ENCODE peak calls at places on chromosomes 7 and 10, in eight cellular contexts. M, N, X, J, V, E, Y and H are unnamed samples.

GRCh38 chr7:38070718-38071117 is 107.3 kb upstream of the STARD3NL start:
- DNase-seq in X (peak), E (peak), V (no peak), N (peak), J (no peak), M (peak), Y (peak), H (no peak)

GRCh38 chr10:48502791-48503190 is 102.1 kb downstream of the ARHGAP22 start:
- DNase-seq in V (peak), J (no peak), Y (no peak), M (no peak), X (no peak), E (no peak), N (no peak), H (no peak)

GRCh38 chr10:77865585-77866324 is 60.8 kb downstream of the DLG5 start:
- DNase-seq in V (peak), M (no peak), J (no peak), X (no peak), E (no peak), N (no peak), Y (no peak), H (no peak)

GRCh38 chr7:138036135-138036534 is 34.2 kb upstream of the CREB3L2 start:
- DNase-seq in N (no peak), Y (no peak), X (peak), V (no peak), J (no peak), E (no peak), M (no peak), H (no peak)

GRCh38 chr10:48605264-48605615 is 367 bp upstream of the ARHGAP22 start:
- DNase-seq in Y (no peak), J (no peak), M (peak), X (no peak), E (no peak), N (peak), V (no peak), H (no peak)

GRCh38 chr7:94477878-94478277 is 31.7 kb upstream of the CASD1 start:
- DNase-seq in E (no peak), X (no peak), J (no peak), N (no peak), Y (no peak), M (no peak), V (no peak), H (no peak)

GRCh38 chr10:26621889-26622681 is 75.4 kb upstream of the PDSS1 start:
- DNase-seq in E (peak), X (peak), N (peak), V (peak), J (no peak), M (peak), Y (peak), H (no peak)

GRCh38 chr7:35987016-35987415 is 166.0 kb upstream of the EEPD1 start:
- DNase-seq in E (no peak), Y (no peak), X (no peak), V (no peak), J (no peak), M (no peak), N (no peak), H (no peak)

GRCh38 chr10:76010703-76011102 is 579.3 kb downstream of the LRMDA start:
- DNase-seq in V (no peak), E (no peak), N (no peak), J (no peak), X (no peak), M (no peak), Y (peak), H (no peak)

GRCh38 chr7:80593869-80594587 is 44.4 kb upstream of the CD36 start:
- DNase-seq in E (no peak), V (no peak), M (peak), J (no peak), X (no peak), N (peak), Y (no peak), H (no peak)

GRCh38 chr10:86314616-86315520 is 51.7 kb downstream of the GRID1 start:
- DNase-seq in Y (no peak), E (no peak), V (no peak), N (no peak), X (no peak), M (no peak), J (no peak), H (no peak)

GRCh38 chr10:118742787-118743186 is 12.0 kb downstream of the CACUL1 start:
- DNase-seq in J (no peak), E (no peak), M (peak), X (no peak), N (peak), V (no peak), Y (peak), H (no peak)

GRCh38 chr10:118792501-118792900 is 37.7 kb upstream of the CACUL1 start:
- DNase-seq in M (peak), Y (peak), V (no peak), E (no peak), N (no peak), J (no peak), X (no peak), H (no peak)

GRCh38 chr10:14584643-14585042 is 190.1 kb downstream of the FAM107B start:
- DNase-seq in V (no peak), J (no peak), N (no peak), Y (no peak), E (no peak), M (no peak), X (no peak), H (no peak)
- H3K27ac ChIP-seq in V (no peak), J (no peak), N (no peak), Y (no peak), E (no peak), M (no peak), X (no peak), H (no peak)

DNA sequence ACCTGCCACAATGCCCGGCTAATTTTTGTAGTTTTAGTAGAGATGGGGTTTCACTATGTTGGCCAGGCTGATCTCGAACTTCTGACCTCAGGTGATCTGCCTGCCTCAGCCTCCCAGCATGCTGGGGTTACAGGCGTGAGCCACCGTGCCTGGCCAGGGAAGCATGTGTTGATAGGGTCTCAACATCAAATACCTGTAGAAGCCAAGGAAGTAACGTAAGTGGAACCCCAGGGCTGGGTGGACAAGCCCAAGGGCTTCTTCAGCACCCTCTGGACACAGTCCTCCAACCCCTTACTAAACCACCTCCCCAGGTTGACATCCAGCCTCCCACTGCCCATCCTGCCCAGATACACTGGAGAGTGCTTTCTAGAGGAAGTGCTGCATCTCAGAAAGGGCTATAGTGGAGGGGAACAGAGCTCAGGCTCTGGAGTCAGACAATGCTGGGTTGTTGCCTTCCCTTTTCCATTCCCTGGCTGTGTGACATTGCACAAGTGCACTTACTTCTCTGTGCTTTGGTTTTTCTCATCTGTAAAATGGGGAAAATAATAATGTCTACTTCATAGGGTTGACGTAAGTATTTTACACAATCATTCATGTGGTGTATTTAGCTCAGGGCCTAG is 73.9 kb upstream of the KAT6B start:
- DNase-seq in N (no peak), J (no peak), X (no peak), V (no peak), Y (no peak), E (no peak), M (no peak), H (no peak)
- H3K9ac ChIP-seq in N (no peak), J (no peak), X (no peak), V (no peak), Y (no peak), E (no peak), M (no peak), H (no peak)

GRCh38 chr10:24315211-24315610 is 106.3 kb downstream of the KIAA1217 start:
- DNase-seq in E (no peak), X (no peak), M (no peak), V (no peak), Y (no peak), N (no peak), J (no peak), H (no peak)
- H3K4me3 ChIP-seq in E (no peak), X (no peak), M (no peak), V (no peak), Y (no peak), N (no peak), J (no peak), H (no peak)

DNA sequence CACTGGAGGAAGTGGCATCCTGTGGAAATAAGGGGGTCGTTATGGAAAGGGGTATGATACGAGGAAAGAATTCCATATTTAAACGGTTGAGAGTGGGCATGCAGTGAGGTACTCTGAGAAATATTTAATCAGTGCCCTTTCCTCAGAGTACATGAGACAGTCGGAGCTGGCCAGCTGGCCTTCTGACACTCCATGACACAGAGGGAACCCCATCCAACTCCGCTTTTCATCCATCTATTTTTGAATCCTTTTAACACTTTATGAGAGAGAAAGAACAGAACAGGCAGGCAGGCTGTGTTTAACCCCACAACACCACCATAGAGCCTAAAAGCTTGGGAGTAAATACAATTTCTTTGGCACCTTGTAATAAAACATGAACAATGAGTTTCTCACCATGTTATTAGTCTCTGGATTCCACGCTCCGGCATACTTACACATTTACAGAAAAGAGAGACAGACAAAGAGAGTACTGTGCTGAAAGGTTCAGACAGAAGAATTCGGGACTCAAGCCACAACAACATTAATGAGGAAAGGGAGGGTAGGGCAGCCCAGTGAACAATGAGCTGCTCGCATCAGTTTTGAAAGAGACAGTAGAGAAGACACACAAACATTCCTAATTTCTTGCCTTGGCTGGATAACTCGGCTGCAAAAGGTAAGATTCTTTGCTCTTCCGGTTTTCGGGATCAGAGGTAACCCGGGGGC is 124.2 kb upstream of the PDLIM1 start:
- DNase-seq in N (no peak), J (no peak), V (no peak), M (peak), Y (no peak), X (no peak), E (no peak), H (no peak)
- H3K27ac ChIP-seq in N (no peak), J (no peak), V (peak), M (no peak), Y (no peak), X (no peak), E (no peak), H (peak)

GRCh38 chr10:93437000-93437945 is 44.9 kb downstream of the MYOF start:
- DNase-seq in J (no peak), Y (peak), N (peak), V (no peak), X (peak), E (no peak), M (peak), H (peak)
- H3K9ac ChIP-seq in J (no peak), Y (peak), N (peak), V (peak), X (peak), E (peak), M (peak), H (peak)

GRCh38 chr10:58514102-58514472 is 1.4 kb downstream of the BICC1 start:
- DNase-seq in J (no peak), N (no peak), Y (no peak), X (no peak), E (no peak), V (no peak), M (peak), H (no peak)
- H3K4me3 ChIP-seq in J (no peak), N (peak), Y (peak), X (no peak), E (no peak), V (peak), M (peak), H (peak)

DNA sequence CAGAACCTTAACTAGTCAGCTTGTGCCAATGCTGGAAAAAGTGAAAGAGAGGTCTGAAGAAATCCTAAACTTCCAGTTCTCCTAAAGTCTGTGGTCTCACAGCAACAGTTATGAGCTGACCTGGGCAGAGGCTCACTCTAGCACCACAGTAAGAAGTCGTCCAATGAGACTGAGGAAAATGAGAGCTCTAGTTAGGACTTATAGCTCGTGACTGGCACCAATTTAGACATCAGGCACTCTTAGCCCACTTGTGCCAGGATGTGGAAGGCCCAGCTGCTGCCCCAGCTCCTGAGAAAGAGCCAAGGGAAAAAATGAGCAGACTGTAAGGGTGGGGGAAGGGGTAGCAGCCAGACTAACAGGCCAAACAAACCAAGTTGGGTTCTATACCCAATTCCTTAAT is 7.6 kb downstream of the MMS19 start:
- DNase-seq in V (no peak), M (peak), Y (no peak), N (no peak), E (no peak), X (no peak), J (no peak), H (no peak)
- H3K27ac ChIP-seq in V (no peak), M (no peak), Y (no peak), N (no peak), E (no peak), X (no peak), J (no peak), H (no peak)

DNA sequence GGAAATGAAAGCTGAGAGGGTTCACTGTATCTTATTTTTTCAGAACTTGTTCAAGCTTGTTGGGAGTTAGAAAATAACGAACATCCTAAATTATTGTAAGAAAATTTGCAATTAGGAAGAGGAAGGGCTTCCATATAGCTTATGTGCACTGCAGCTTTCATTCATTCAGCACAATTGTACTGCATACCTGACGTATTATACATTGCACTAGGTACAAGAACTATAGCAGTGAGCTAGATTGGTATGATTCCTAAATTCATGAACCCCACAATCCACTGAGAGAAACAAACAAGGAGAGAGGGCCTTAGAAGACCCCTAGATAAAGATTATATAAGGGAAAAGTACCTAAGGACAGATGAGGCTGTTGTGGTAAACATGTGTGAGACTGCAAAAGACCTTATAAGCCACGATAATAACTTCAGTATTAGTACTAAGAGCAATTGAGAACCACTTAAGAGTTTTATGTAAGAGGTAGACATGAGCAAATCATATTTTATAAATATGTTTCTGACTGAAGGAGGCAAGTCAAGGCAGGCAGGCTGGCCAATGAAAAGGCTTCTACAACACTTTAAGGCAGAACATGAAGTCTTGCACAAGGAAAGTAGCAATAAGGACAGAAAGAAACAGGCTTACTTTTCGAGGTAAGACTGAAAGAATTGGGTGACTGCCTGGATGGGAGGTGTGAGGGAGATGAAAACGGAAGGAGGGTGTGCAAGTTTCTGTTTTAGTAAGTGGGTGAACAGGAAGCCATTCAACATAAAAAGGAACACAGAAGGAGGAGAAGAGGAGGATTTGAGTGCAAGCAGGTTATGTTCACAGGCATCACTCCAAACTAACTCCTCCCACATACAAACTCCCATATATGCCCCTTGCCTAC is 77.9 kb upstream of the LRRN3 start:
- DNase-seq in V (no peak), X (no peak), J (peak), N (no peak), M (no peak), Y (no peak), E (no peak), H (no peak)
- H3K9ac ChIP-seq in V (no peak), X (no peak), J (no peak), N (no peak), M (no peak), Y (no peak), E (no peak), H (no peak)

GRCh38 chr7:47814905-47815613 is 133.2 kb downstream of the PKD1L1 start:
- DNase-seq in J (no peak), X (peak), N (no peak), V (no peak), Y (no peak), E (no peak), M (no peak), H (no peak)

GRCh38 chr7:47811632-47812380 is 136.5 kb downstream of the PKD1L1 start:
- DNase-seq in X (no peak), N (no peak), Y (no peak), E (no peak), M (no peak), V (no peak), J (no peak), H (no peak)

GRCh38 chr7:47815867-47816266 is 132.4 kb downstream of the PKD1L1 start:
- DNase-seq in X (no peak), N (no peak), M (no peak), V (no peak), Y (no peak), J (no peak), E (no peak), H (no peak)

GRCh38 chr7:47812460-47813136 is 135.7 kb downstream of the PKD1L1 start:
- DNase-seq in Y (no peak), E (no peak), X (no peak), N (no peak), M (no peak), V (no peak), J (no peak), H (no peak)

GRCh38 chr7:47813614-47814260 is 134.5 kb downstream of the PKD1L1 start:
- DNase-seq in V (no peak), M (no peak), J (no peak), Y (no peak), N (no peak), X (no peak), E (no peak), H (no peak)
- H3K4me3 ChIP-seq in V (no peak), M (no peak), J (no peak), Y (no peak), N (no peak), X (no peak), E (no peak), H (no peak)